ENCODE peak calls at places on chromosomes 4 and X, in nine cellular contexts. One of them, this sample, is unnamed. For H3K9me3, the result is how much of the 10 kb centered on the place peaks cover.

GRCh38 chrX:47706575-47706974 is 47.6 kb upstream of the UXT start:
- DNase-seq in pancreas: no peak
- DNase-seq in psoas muscle: no peak
- DNase-seq in IMR-90: peak
- DNase-seq in tibial artery: no peak
- DNase-seq in fibroblast of lung: peak
- DNase-seq in CD8-positive, alpha-beta T cell: no peak
- DNase-seq in endothelial cell of umbilical vein: no peak
- DNase-seq in MM.1S: no peak
- DNase-seq in this sample: no peak

GRCh38 chr4:47562297-47562696 is 77.2 kb downstream of the ATP10D start:
- DNase-seq in fibroblast of lung: peak
- DNase-seq in CD8-positive, alpha-beta T cell: no peak
- DNase-seq in endothelial cell of umbilical vein: no peak
- DNase-seq in pancreas: no peak
- DNase-seq in tibial artery: no peak
- DNase-seq in psoas muscle: no peak
- DNase-seq in MM.1S: no peak
- DNase-seq in IMR-90: no peak
- DNase-seq in this sample: no peak

GRCh38 chrX:41291309-41291708 is 42.7 kb upstream of the DDX3X start:
- DNase-seq in MM.1S: no peak
- DNase-seq in endothelial cell of umbilical vein: no peak
- DNase-seq in CD8-positive, alpha-beta T cell: no peak
- DNase-seq in tibial artery: no peak
- DNase-seq in fibroblast of lung: no peak
- DNase-seq in pancreas: no peak
- DNase-seq in psoas muscle: no peak
- DNase-seq in IMR-90: no peak
- DNase-seq in this sample: no peak

GRCh38 chrX:120308959-120309872 is 2.0 kb downstream of the TMEM255A start:
- DNase-seq in CD8-positive, alpha-beta T cell: peak
- DNase-seq in psoas muscle: peak
- DNase-seq in pancreas: peak
- DNase-seq in MM.1S: peak
- DNase-seq in tibial artery: peak
- DNase-seq in fibroblast of lung: peak
- DNase-seq in IMR-90: peak
- DNase-seq in endothelial cell of umbilical vein: peak
- DNase-seq in this sample: peak

GRCh38 chr4:36218121-36218520 is 26.2 kb downstream of the ARAP2 start:
- DNase-seq in psoas muscle: no peak
- DNase-seq in fibroblast of lung: no peak
- DNase-seq in CD8-positive, alpha-beta T cell: no peak
- DNase-seq in MM.1S: no peak
- DNase-seq in tibial artery: no peak
- DNase-seq in pancreas: no peak
- DNase-seq in IMR-90: no peak
- DNase-seq in endothelial cell of umbilical vein: no peak
- DNase-seq in this sample: no peak

GRCh38 chrX:45601052-45601451 is 400.4 kb upstream of the DIPK2B start:
- DNase-seq in IMR-90: no peak
- DNase-seq in pancreas: no peak
- DNase-seq in fibroblast of lung: no peak
- DNase-seq in CD8-positive, alpha-beta T cell: no peak
- DNase-seq in psoas muscle: no peak
- DNase-seq in MM.1S: no peak
- DNase-seq in endothelial cell of umbilical vein: no peak
- DNase-seq in tibial artery: no peak
- DNase-seq in this sample: no peak

GRCh38 chr4:176744091-176744490 is 48.6 kb downstream of the VEGFC start:
- DNase-seq in IMR-90: peak
- DNase-seq in fibroblast of lung: peak
- DNase-seq in endothelial cell of umbilical vein: no peak
- DNase-seq in tibial artery: no peak
- DNase-seq in CD8-positive, alpha-beta T cell: no peak
- DNase-seq in MM.1S: no peak
- DNase-seq in pancreas: no peak
- DNase-seq in psoas muscle: no peak
- DNase-seq in this sample: no peak

GRCh38 chrX:73683236-73683859 is 120.4 kb downstream of the CHIC1 start:
- DNase-seq in CD8-positive, alpha-beta T cell: no peak
- DNase-seq in IMR-90: no peak
- DNase-seq in psoas muscle: no peak
- DNase-seq in endothelial cell of umbilical vein: no peak
- DNase-seq in tibial artery: no peak
- DNase-seq in pancreas: no peak
- DNase-seq in MM.1S: no peak
- DNase-seq in fibroblast of lung: peak
- DNase-seq in this sample: no peak

GRCh38 chr4:185535818-185536729 is 767 bp upstream of the PDLIM3 start:
- DNase-seq in IMR-90: no peak
- DNase-seq in fibroblast of lung: peak
- DNase-seq in psoas muscle: peak
- DNase-seq in MM.1S: peak
- DNase-seq in endothelial cell of umbilical vein: peak
- DNase-seq in CD8-positive, alpha-beta T cell: no peak
- DNase-seq in pancreas: no peak
- DNase-seq in tibial artery: peak
- DNase-seq in this sample: no peak

GRCh38 chr4:5037553-5038551 is 13.4 kb upstream of the STK32B start:
- DNase-seq in pancreas: no peak
- DNase-seq in endothelial cell of umbilical vein: peak
- DNase-seq in tibial artery: no peak
- DNase-seq in fibroblast of lung: peak
- DNase-seq in MM.1S: no peak
- DNase-seq in psoas muscle: no peak
- DNase-seq in CD8-positive, alpha-beta T cell: no peak
- DNase-seq in IMR-90: peak
- DNase-seq in this sample: no peak

GRCh38 chr4:25879091-25879584 is 16.4 kb upstream of the SEL1L3 start:
- DNase-seq in psoas muscle: no peak
- DNase-seq in endothelial cell of umbilical vein: no peak
- DNase-seq in fibroblast of lung: no peak
- DNase-seq in MM.1S: no peak
- DNase-seq in CD8-positive, alpha-beta T cell: no peak
- DNase-seq in IMR-90: no peak
- DNase-seq in pancreas: no peak
- DNase-seq in tibial artery: no peak
- DNase-seq in this sample: no peak

DNA sequence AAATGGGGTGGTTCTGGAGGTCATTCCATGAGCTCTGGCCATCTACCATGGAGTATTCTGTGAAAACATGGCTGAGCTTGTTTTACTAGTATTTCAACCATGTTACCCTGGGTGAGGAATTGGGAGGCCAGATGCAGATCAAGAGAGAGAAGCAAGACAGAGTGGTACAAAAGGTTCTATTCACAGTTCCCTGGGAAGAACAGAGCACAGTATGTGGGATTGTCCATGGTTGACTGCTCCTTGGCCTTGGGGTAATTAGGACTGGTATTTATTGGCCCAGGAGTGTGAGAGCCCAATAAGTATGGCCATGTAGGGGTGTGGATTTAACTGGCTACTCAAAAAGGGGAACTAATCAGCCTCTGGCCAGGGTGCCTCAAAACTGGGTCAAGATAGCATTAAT is 239.7 kb upstream of the GATB start:
- DNase-seq in CD8-positive, alpha-beta T cell: no peak
- DNase-seq in fibroblast of lung: no peak
- DNase-seq in MM.1S: no peak
- DNase-seq in IMR-90: no peak
- DNase-seq in pancreas: no peak
- DNase-seq in tibial artery: no peak
- DNase-seq in psoas muscle: no peak
- DNase-seq in endothelial cell of umbilical vein: no peak
- DNase-seq in this sample: no peak
- H3K4me3 ChIP-seq in CD8-positive, alpha-beta T cell: no peak
- H3K4me3 ChIP-seq in fibroblast of lung: no peak
- H3K4me3 ChIP-seq in MM.1S: no peak
- H3K4me3 ChIP-seq in IMR-90: no peak
- H3K4me3 ChIP-seq in pancreas: no peak
- H3K4me3 ChIP-seq in tibial artery: no peak
- H3K4me3 ChIP-seq in psoas muscle: no peak
- H3K4me3 ChIP-seq in endothelial cell of umbilical vein: no peak
- H3K4me3 ChIP-seq in this sample: no peak

DNA sequence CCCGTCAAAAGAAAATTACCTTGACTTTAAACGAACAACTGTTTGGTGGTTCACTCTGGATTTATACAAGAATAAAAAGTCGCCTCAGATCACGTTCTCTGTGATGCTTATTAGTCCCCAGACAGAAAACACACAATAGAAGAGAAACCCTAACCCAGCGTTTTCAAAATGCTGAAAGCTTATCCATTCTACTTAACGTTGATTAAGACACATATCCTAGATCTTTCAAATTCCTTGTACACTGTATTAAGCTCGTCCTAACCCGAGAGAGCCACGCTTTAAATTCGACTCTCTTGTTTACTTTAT is 786 bp upstream of the PITX2 start:
- DNase-seq in IMR-90: no peak
- DNase-seq in psoas muscle: no peak
- DNase-seq in endothelial cell of umbilical vein: no peak
- DNase-seq in MM.1S: no peak
- DNase-seq in pancreas: no peak
- DNase-seq in CD8-positive, alpha-beta T cell: no peak
- DNase-seq in tibial artery: no peak
- DNase-seq in fibroblast of lung: no peak
- DNase-seq in this sample: no peak
- H3K9me3 ChIP-seq in IMR-90: under half
- H3K9me3 ChIP-seq in psoas muscle: under half
- H3K9me3 ChIP-seq in endothelial cell of umbilical vein: under half
- H3K9me3 ChIP-seq in MM.1S: under half
- H3K9me3 ChIP-seq in pancreas: under half
- H3K9me3 ChIP-seq in CD8-positive, alpha-beta T cell: under half
- H3K9me3 ChIP-seq in tibial artery: under half
- H3K9me3 ChIP-seq in fibroblast of lung: under half
- H3K9me3 ChIP-seq in this sample: under half

DNA sequence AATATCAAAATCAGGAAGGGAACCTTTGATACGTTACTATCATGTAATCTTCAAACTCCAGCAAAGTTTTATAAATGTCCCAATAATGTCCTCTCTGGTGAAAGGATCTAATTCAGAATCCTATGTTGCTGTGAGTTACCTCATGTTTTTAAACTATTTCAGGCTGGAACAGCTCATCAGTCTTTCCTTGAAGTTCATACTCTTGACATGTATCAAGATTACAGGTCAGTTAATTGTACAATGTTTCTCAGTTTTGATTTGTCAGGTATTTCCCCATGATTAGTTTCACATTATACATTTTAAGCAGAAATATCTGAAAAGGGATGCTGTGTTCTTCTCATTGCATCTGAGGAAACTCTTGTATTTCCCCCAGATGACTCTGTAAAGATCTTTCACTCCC is 136.5 kb upstream of the HS3ST1 start:
- DNase-seq in endothelial cell of umbilical vein: no peak
- DNase-seq in psoas muscle: no peak
- DNase-seq in MM.1S: peak
- DNase-seq in pancreas: no peak
- DNase-seq in CD8-positive, alpha-beta T cell: no peak
- DNase-seq in IMR-90: no peak
- DNase-seq in fibroblast of lung: no peak
- DNase-seq in tibial artery: no peak
- DNase-seq in this sample: no peak
- TF ChIP-seq CTCF in endothelial cell of umbilical vein: no peak
- TF ChIP-seq CTCF in psoas muscle: no peak
- TF ChIP-seq CTCF in MM.1S: no peak
- TF ChIP-seq CTCF in pancreas: no peak
- TF ChIP-seq CTCF in CD8-positive, alpha-beta T cell: no peak
- TF ChIP-seq CTCF in IMR-90: no peak
- TF ChIP-seq CTCF in fibroblast of lung: no peak
- TF ChIP-seq CTCF in tibial artery: no peak
- TF ChIP-seq CTCF in this sample: no peak

DNA sequence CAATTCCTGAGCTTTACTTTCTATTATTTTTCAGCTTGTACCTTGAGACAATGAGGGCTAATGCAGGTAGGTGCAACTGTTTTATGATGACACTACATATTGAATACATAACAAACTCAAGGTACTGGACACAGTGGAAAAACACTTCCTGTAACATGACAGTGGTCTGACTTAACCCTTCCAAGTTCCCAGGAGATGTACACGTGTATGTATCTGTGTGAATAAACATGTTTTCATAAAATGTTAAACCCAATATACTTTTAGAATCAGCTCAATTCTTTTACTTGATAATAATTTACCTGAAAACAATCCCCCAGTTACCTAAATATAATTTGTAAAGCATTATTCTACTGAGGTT is 1.2 kb upstream of the PPARGC1A start:
- DNase-seq in CD8-positive, alpha-beta T cell: no peak
- DNase-seq in pancreas: no peak
- DNase-seq in MM.1S: no peak
- DNase-seq in psoas muscle: no peak
- DNase-seq in endothelial cell of umbilical vein: no peak
- DNase-seq in tibial artery: no peak
- DNase-seq in fibroblast of lung: no peak
- DNase-seq in IMR-90: no peak
- DNase-seq in this sample: no peak
- H3K4me3 ChIP-seq in CD8-positive, alpha-beta T cell: no peak
- H3K4me3 ChIP-seq in pancreas: no peak
- H3K4me3 ChIP-seq in MM.1S: peak
- H3K4me3 ChIP-seq in psoas muscle: peak
- H3K4me3 ChIP-seq in endothelial cell of umbilical vein: no peak
- H3K4me3 ChIP-seq in tibial artery: peak
- H3K4me3 ChIP-seq in fibroblast of lung: no peak
- H3K4me3 ChIP-seq in IMR-90: no peak
- H3K4me3 ChIP-seq in this sample: peak

This sample was measured in lower lobe of right lung.